ENCODE peak calls at places on chromosomes 12 and 14, in nine cellular contexts. D, Y, J, X, T, M, S, G and C are unnamed samples.

GRCh38 chr12:58450868-58451482 is 469.3 kb downstream of the LRIG3 start:
- DNase-seq in D (no peak), Y (no peak), J (no peak), X (no peak), T (no peak), M (no peak), S (peak), G (no peak), C (peak)

GRCh38 chr12:106865685-106866084 is 90.0 kb upstream of the TMEM263 start:
- DNase-seq in D (no peak), Y (no peak), J (no peak), X (no peak), T (no peak), M (no peak), S (peak), G (no peak), C (no peak)

GRCh38 chr14:90864741-90865140 is 48.5 kb upstream of the TTC7B start:
- DNase-seq in D (no peak), Y (no peak), J (no peak), X (no peak), T (no peak), M (no peak), S (no peak), G (no peak), C (no peak)

GRCh38 chr14:24116111-24116809 is 1.5 kb upstream of the NRL start:
- DNase-seq in D (no peak), Y (no peak), J (peak), X (no peak), T (no peak), M (no peak), S (no peak), G (no peak), C (no peak)

GRCh38 chr12:45989857-45990467 is 412 bp downstream of the SCAF11 start:
- DNase-seq in D (no peak), Y (no peak), J (peak), X (no peak), T (peak), M (peak), S (peak), G (peak), C (peak)

GRCh38 chr14:87233266-87233665 is 759.7 kb downstream of the GALC start:
- DNase-seq in D (no peak), Y (no peak), J (no peak), X (no peak), T (no peak), M (no peak), S (no peak), G (no peak), C (no peak)

GRCh38 chr12:84508325-84508861 is 404.2 kb downstream of the SLC6A15 start:
- DNase-seq in D (no peak), Y (no peak), J (no peak), X (no peak), T (peak), M (no peak), S (peak), G (no peak), C (no peak)

GRCh38 chr14:81137316-81137715 is 83.4 kb downstream of the GTF2A1 start:
- DNase-seq in D (no peak), Y (no peak), J (no peak), X (no peak), T (peak), M (no peak), S (no peak), G (no peak), C (no peak)

GRCh38 chr12:79367016-79367575 is 323.7 kb downstream of the PAWR start:
- DNase-seq in D (no peak), Y (no peak), J (no peak), X (no peak), T (no peak), M (no peak), S (no peak), G (no peak), C (no peak)

GRCh38 chr12:8780389-8780788 is 42.0 kb upstream of the A2ML1 start:
- DNase-seq in D (peak), Y (no peak), J (no peak), X (no peak), T (peak), M (no peak), S (peak), G (peak), C (no peak)

GRCh38 chr12:89470741-89471504 is 53.7 kb downstream of the GALNT4 start:
- DNase-seq in D (peak), Y (no peak), J (no peak), X (no peak), T (peak), M (no peak), S (peak), G (peak), C (no peak)

GRCh38 chr14:88750945-88751344 is 41.8 kb downstream of the EML5 start:
- DNase-seq in D (no peak), Y (no peak), J (no peak), X (no peak), T (no peak), M (no peak), S (no peak), G (no peak), C (no peak)

DNA sequence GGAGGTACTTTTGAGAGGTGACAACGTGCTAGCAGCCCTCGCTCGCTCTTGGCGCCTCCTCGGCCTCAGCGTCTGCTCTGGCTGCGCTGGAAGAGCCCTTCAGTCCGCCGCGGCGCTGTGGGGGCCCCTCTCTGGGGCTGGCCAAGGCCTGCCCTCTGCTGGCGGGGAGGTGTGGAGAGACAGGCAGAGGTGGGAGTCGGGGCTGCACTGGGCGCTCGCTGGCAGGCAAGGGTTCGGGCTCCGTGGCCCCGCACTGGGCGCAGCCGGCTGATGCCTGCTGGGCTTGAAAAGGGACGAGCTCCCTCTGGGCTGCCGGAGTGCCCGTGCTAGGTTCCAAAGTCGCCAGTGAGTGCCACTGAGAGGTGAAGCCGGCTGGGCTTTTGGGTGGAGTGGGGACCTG is 580.0 kb downstream of the DIO2 start:
- DNase-seq in D (no peak), Y (no peak), J (peak), X (no peak), T (no peak), M (no peak), S (peak), G (no peak), C (no peak)
- TF ChIP-seq CTCF in D (no peak), Y (no peak), J (no peak), X (no peak), T (no peak), M (no peak), S (peak), G (no peak), C (no peak)

GRCh38 chr12:6902448-6902847 is 2.2 kb upstream of the LRRC23 start:
- DNase-seq in D (no peak), Y (no peak), J (no peak), X (no peak), T (no peak), M (no peak), S (no peak), G (no peak), C (no peak)

GRCh38 chr12:6905414-6906040 is 905 bp downstream of the LRRC23 start:
- DNase-seq in D (no peak), Y (no peak), J (peak), X (no peak), T (no peak), M (no peak), S (no peak), G (no peak), C (no peak)

GRCh38 chr12:6903712-6904111 is 910 bp upstream of the LRRC23 start:
- DNase-seq in D (no peak), Y (no peak), J (no peak), X (no peak), T (no peak), M (no peak), S (peak), G (no peak), C (no peak)

GRCh38 chr12:6899837-6900519 is 4.6 kb upstream of the LRRC23 start:
- DNase-seq in D (no peak), Y (peak), J (no peak), X (no peak), T (no peak), M (no peak), S (peak), G (peak), C (peak)

DNA sequence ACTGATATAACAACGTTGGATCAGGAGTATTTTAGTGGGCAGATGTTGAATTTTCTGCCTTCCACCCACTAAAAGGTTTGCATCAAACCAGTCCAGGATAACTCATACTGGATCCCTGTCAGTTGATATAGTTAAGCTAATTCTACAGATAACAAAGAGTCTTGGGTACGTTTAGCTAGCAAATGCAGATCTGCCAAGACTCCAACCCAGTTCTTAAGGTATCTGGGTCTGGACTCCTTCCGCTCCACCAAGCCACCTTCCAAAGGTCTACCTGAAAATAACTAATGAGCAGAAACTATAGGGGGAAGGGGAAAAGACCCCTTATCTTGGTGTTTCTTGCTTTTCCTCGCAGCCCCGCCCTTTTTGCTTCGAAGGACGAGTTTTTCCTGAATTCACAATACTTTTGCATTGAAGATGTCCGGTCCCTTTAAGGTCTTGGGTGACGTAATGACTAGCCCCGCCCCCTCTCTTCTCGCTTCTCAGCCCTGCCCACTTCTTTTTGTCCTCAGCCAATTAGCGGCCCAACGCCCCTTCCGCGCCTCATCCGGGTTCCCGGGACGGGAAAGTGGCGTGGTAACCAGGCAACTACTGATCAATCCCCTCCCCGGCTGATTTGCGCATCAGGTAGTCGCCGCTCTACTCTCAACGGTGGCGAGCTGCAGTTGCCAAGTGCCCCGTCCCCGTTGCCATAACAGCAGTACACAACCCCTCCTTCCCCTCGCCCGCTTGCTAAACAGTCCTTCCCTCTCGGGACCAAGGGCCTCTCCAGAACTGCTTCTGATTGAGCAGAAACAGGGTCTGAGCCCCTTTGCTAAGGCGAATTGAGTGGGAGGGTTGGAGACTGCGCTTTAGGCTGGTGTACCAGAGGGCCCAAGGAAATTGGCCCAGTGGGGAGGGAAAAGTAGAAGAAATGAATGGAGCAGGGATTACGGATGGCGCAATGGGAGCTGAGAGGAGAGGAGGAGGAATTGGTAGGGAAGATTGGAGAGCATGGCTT is at the start of gene LRRC23:
- DNase-seq in D (peak), Y (peak), J (peak), X (no peak), T (peak), M (peak), S (peak), G (peak), C (peak)
- TF ChIP-seq POLR2AphosphoS5 in D (no peak), Y (peak), J (peak), X (peak), T (peak), M (peak), S (peak), G (no peak), C (peak)

GRCh38 chr12:3431685-3432084 is 59.3 kb upstream of the PRMT8 start:
- DNase-seq in D (no peak), Y (no peak), J (no peak), X (no peak), T (no peak), M (no peak), S (no peak), G (no peak), C (peak)
- TF ChIP-seq CTCF in D (no peak), Y (no peak), J (no peak), X (no peak), T (no peak), M (no peak), S (no peak), G (no peak), C (no peak)

DNA sequence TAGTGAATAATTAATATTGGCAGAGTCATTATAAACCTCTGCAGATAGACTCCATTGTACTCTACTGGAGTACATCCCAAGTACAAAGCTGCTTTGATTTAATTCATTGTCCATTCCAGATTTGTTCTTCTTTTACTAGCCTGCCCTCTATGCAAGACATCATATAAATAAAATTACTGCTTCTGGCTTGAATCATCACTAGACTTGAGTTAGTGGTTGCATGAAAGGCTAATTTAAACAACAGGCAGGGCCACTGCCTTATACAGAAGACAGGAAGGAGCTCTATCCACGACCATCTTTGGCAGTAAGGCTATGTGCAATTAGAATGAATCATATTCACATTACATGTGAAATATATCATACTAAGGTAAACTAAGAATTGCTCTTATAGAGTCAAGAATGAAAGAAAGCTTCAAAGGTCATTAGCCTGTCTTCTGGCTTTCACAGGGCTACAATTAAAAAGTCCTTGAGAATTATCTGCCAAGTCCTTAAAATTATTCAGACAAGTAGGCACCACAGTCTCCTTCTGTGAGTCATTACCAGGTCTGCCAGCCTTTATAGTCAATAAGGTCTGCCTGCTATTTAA is 631.8 kb downstream of the TMTC2 start:
- DNase-seq in D (no peak), Y (no peak), J (no peak), X (no peak), T (no peak), M (no peak), S (no peak), G (no peak), C (no peak)
- TF ChIP-seq POLR2AphosphoS5 in D (no peak), Y (no peak), J (no peak), X (no peak), T (no peak), M (no peak), S (no peak), G (no peak), C (no peak)

DNA sequence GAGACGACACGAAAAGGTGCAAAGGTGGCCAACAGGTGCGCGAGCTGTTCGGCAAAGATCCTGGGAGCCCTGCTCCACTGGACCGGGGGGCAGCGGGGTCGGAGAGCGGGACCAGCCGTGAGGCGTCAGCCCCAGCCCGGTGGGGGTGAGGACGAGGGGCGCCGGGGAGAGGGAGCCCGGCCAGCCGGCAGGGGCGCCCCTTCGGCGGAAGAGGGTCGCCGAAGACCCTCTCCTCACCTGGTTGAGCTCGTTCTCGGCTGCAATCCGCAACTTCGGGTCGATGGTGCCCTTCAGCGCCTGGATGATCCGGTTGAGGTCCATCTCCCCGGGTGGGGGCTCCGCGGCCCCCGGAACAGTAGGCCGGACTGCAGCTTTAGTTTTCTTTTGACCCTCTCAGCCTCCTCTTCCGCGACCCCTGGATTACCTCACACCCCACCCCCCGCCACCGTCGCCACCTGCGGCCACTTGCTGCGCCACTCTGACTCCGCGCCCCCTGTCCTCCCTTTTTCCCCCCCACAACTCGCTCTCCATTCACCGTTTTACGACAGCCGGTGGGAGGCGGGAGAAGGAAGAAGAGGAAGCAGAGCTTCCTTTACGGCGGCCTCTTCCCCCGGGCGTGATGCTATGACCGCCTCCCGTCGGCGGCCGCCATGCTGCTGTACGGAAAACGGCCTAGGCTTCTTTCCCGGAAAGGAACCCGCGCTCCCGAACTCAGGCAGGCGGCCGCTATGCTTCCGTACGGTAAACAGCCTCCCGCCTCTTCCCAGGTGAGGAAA is at the start of gene IPO8:
- DNase-seq in D (peak), Y (peak), J (peak), X (peak), T (peak), M (peak), S (peak), G (peak), C (peak)
- TF ChIP-seq CTCF in D (peak), Y (no peak), J (peak), X (no peak), T (peak), M (peak), S (no peak), G (peak), C (no peak)

GRCh38 chr12:6873094-6874006 is at the start of gene SPSB2:
- DNase-seq in D (no peak), Y (peak), J (peak), X (peak), T (peak), M (peak), S (peak), G (peak), C (peak)

GRCh38 chr12:6868211-6869048 is 1.1 kb downstream of the TPI1 start:
- DNase-seq in D (no peak), Y (no peak), J (no peak), X (no peak), T (no peak), M (no peak), S (no peak), G (no peak), C (no peak)

GRCh38 chr12:6869049-6870021 is 2.0 kb downstream of the TPI1 start:
- DNase-seq in D (no peak), Y (peak), J (peak), X (no peak), T (peak), M (peak), S (peak), G (peak), C (peak)

GRCh38 chr12:6872073-6873048 is 742 bp downstream of the SPSB2 start:
- DNase-seq in D (no peak), Y (peak), J (peak), X (no peak), T (peak), M (no peak), S (peak), G (peak), C (peak)

DNA sequence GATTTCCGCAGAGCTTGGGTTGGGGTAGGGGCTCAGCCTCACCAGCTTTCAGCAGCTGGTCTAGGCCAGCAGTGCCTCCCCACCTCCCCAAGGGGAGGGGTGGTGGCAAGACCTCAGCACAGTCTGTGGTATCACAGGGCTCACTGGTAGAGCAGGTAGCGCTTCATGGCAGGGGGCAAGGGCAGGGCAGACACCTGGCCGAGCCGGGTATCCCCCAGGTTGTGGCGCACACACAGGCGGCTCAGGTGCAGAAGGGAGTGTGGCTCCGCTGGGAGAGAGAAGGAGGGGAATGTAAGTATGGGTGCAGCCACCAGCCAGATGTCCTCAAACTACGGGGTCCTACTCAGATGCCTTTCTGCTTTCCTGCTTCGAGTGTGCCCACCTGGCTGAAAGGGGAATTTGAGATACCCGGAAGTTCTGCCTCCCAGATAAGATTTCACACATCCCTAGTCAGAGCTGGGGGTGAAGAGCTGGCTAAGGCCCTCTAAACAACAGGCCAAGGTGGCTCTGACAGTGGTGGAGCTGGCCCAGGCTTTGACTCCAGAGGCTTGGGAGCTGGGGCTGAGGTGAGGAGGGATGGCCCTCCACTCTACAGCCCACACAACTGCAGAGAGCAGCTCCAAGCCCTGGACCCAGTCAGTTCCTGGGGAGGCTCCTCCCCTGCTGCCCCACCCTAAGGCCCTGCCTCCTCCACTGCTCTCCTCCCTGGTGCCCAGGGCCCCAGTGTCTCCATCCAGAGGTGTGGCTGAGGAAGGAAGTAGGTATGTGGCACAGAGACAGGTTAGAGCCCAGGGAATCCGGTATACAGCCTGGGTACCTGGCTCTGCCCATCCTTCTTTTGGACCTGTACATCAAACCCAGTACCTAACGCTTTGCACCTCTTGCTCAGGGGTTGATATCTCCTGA is 1.8 kb downstream of the SPSB2 start:
- DNase-seq in D (no peak), Y (peak), J (peak), X (no peak), T (no peak), M (no peak), S (peak), G (no peak), C (peak)
- TF ChIP-seq POLR2AphosphoS5 in D (peak), Y (no peak), J (peak), X (no peak), T (peak), M (no peak), S (peak), G (peak), C (peak)

GRCh38 chr14:105200641-105201040 is 19.5 kb upstream of the NUDT14 start:
- DNase-seq in D (no peak), Y (no peak), J (no peak), X (no peak), T (no peak), M (no peak), S (no peak), G (no peak), C (no peak)

GRCh38 chr14:105201156-105201927 is 20.2 kb upstream of the NUDT14 start:
- DNase-seq in D (no peak), Y (no peak), J (no peak), X (no peak), T (no peak), M (no peak), S (peak), G (no peak), C (no peak)

GRCh38 chr14:105199093-105199492 is 18.0 kb upstream of the NUDT14 start:
- DNase-seq in D (no peak), Y (no peak), J (no peak), X (no peak), T (no peak), M (no peak), S (no peak), G (peak), C (no peak)

GRCh38 chr14:105198588-105198987 is 17.5 kb upstream of the NUDT14 start:
- DNase-seq in D (no peak), Y (no peak), J (no peak), X (no peak), T (no peak), M (no peak), S (no peak), G (no peak), C (no peak)

GRCh38 chr14:105200074-105200473 is 19.0 kb upstream of the NUDT14 start:
- DNase-seq in D (no peak), Y (no peak), J (no peak), X (no peak), T (no peak), M (no peak), S (no peak), G (no peak), C (no peak)
- TF ChIP-seq CTCF in D (peak), Y (no peak), J (no peak), X (no peak), T (peak), M (no peak), S (peak), G (no peak), C (no peak)

GRCh38 chr12:64665506-64665905 is 55.2 kb downstream of the RASSF3 start:
- DNase-seq in D (no peak), Y (peak), J (no peak), X (no peak), T (no peak), M (no peak), S (peak), G (peak), C (no peak)
- TF ChIP-seq POLR2AphosphoS5 in D (no peak), Y (no peak), J (no peak), X (no peak), T (no peak), M (no peak), S (no peak), G (no peak), C (peak)